ENCODE peak calls at places on chromosomes 13 and 19, in six cellular contexts. T, P, Y, D, U and Z are unnamed samples.
A peak's percentile ranks its signal among the peaks of the same experiment; 100 is the strongest.

GRCh38 chr13:75355609-75356008 is 126.4 kb downstream of the TBC1D4 start:
- DNase-seq in P (no peak), Y (no peak), U (no peak), T (no peak), D (no peak), Z (no peak)

GRCh38 chr13:102555914-102556553 is 40.8 kb upstream of the TPP2 start:
- DNase-seq in P (peak; percentile 35), T (peak; percentile 45), U (no peak), Y (no peak), D (no peak), Z (no peak)

GRCh38 chr13:33263484-33263883 is 22.1 kb downstream of the STARD13 start:
- DNase-seq in Y (no peak), U (no peak), D (no peak), T (no peak), P (no peak), Z (no peak)

GRCh38 chr19:8831832-8832131 is 322 bp downstream of the ZNF558 start:
- DNase-seq in T (no peak), D (no peak), P (no peak), Y (no peak), U (no peak), Z (peak; percentile 10)

GRCh38 chr13:48784906-48785555 is 131.3 kb downstream of the CYSLTR2 start:
- DNase-seq in P (no peak), D (no peak), Y (no peak), U (no peak), T (no peak), Z (no peak)

GRCh38 chr19:41595258-41595889 is 19.4 kb downstream of the CEACAM21 start:
- DNase-seq in U (peak; percentile 62), D (peak; percentile 31), Y (peak; percentile 55), P (peak; percentile 57), T (peak; percentile 87), Z (peak; percentile 33)

GRCh38 chr19:15374105-15374651 is 5.4 kb downstream of the AKAP8 start:
- DNase-seq in Y (no peak), U (no peak), P (no peak), D (no peak), T (no peak), Z (no peak)

GRCh38 chr19:30546332-30546731 is 174.1 kb downstream of the ZNF536 start:
- DNase-seq in P (no peak), U (no peak), D (no peak), Y (no peak), T (no peak), Z (no peak)

GRCh38 chr19:46745521-46746280 is at the start of gene FKRP:
- DNase-seq in T (no peak), D (peak; percentile 55), P (peak; percentile 52), U (no peak), Y (no peak), Z (no peak)

GRCh38 chr19:47675271-47675670 is 38.0 kb upstream of the EHD2 start:
- DNase-seq in T (no peak), Y (no peak), P (no peak), D (no peak), U (no peak), Z (no peak)

GRCh38 chr13:77386880-77387606 is 60.1 kb upstream of the MYCBP2 start:
- DNase-seq in Y (no peak), U (no peak), T (peak; percentile 58), D (no peak), P (no peak), Z (no peak)

GRCh38 chr13:27923794-27924528 is 4.2 kb downstream of the PDX1 start:
- DNase-seq in P (no peak), Y (no peak), U (no peak), T (no peak), D (no peak), Z (no peak)

GRCh38 chr19:30695171-30695875 is 323.1 kb downstream of the ZNF536 start:
- DNase-seq in D (no peak), Y (no peak), U (no peak), T (no peak), P (no peak), Z (no peak)

GRCh38 chr19:35856546-35857149 is at the start of gene KIRREL2:
- DNase-seq in Y (no peak), D (no peak), P (peak; percentile 24), U (no peak), T (no peak), Z (no peak)

GRCh38 chr19:35223084-35223790 is 5.3 kb downstream of the FAM187B start:
- DNase-seq in P (no peak), U (no peak), Y (no peak), T (no peak), D (no peak), Z (no peak)

GRCh38 chr19:36059180-36059910 is 4.6 kb downstream of the WDR62 start:
- DNase-seq in P (no peak), U (no peak), T (no peak), Y (no peak), D (no peak), Z (no peak)

GRCh38 chr13:95707035-95707434 is 30.1 kb downstream of the DNAJC3 start:
- DNase-seq in P (peak; percentile 10), D (no peak), U (no peak), T (no peak), Y (no peak), Z (no peak)

GRCh38 chr13:29162638-29163037 is 342.5 kb downstream of the MTUS2 start:
- DNase-seq in T (no peak), P (no peak), D (no peak), Y (no peak), U (no peak), Z (no peak)

GRCh38 chr13:26664942-26665341 is 95.6 kb downstream of the GPR12 start:
- DNase-seq in U (no peak), T (no peak), D (no peak), Y (no peak), P (no peak), Z (no peak)

GRCh38 chr13:111955412-111955769 is 111.6 kb upstream of the SOX1 start:
- DNase-seq in D (no peak), U (no peak), Y (no peak), T (no peak), P (no peak), Z (no peak)

GRCh38 chr13:113906566-113906965 is 42.7 kb upstream of the GAS6 start:
- DNase-seq in D (no peak), Y (no peak), P (no peak), T (no peak), U (no peak), Z (no peak)

GRCh38 chr19:53160350-53160749 is 1.5 kb upstream of the ZNF347 start:
- DNase-seq in Y (no peak), U (no peak), D (no peak), P (no peak), T (no peak), Z (no peak)

GRCh38 chr19:40466219-40467006 is at the start of gene SPTBN4:
- DNase-seq in T (no peak), Y (peak; percentile 69), D (peak; percentile 41), U (peak; percentile 64), P (no peak), Z (peak; percentile 47)

GRCh38 chr13:47858678-47859050 is 142.4 kb downstream of the SUCLA2 start:
- DNase-seq in T (peak; percentile 78), Y (no peak), D (no peak), P (no peak), U (no peak), Z (no peak)